ENCODE peak calls at places on chromosomes 5 and 9, in five cellular contexts. G, D, U, N and Y are unnamed samples.

GRCh38 chr5:107555425-107556090 is 115.2 kb downstream of the EFNA5 start:
- DNase-seq in G (no peak), U (no peak), N (peak; percentile 61), D (peak; percentile 59), Y (no peak)

GRCh38 chr9:133090187-133090586 is 28.4 kb downstream of the CEL start:
- DNase-seq in N (no peak), G (no peak), D (no peak), U (no peak), Y (no peak)

GRCh38 chr9:129140397-129141065 is 29.3 kb downstream of the PTPA start:
- DNase-seq in D (peak; percentile 37), N (peak; percentile 49), U (peak; percentile 69), G (peak; percentile 56), Y (peak; percentile 58)

GRCh38 chr5:125609011-125609410 is 814.2 kb upstream of the GRAMD2B start:
- DNase-seq in N (no peak), U (no peak), G (no peak), D (no peak), Y (no peak)

GRCh38 chr9:76107487-76107886 is 217.0 kb downstream of the PCSK5 start:
- DNase-seq in D (peak; percentile 86), G (no peak), N (no peak), U (no peak), Y (no peak)

GRCh38 chr5:150078802-150079654 is 7.3 kb downstream of the CSF1R start:
- DNase-seq in U (no peak), G (no peak), N (no peak), D (no peak), Y (no peak)

GRCh38 chr5:81665795-81666194 is 85.1 kb downstream of the SSBP2 start:
- DNase-seq in U (no peak), G (no peak), D (no peak), N (no peak), Y (no peak)

GRCh38 chr5:68464424-68464823 is 248.9 kb downstream of the PIK3R1 start:
- DNase-seq in U (no peak), D (peak; percentile 42), N (peak; percentile 2), G (no peak), Y (no peak)

GRCh38 chr5:173341911-173342535 is 13.8 kb upstream of the STC2 start:
- DNase-seq in U (no peak), G (no peak), D (no peak), N (no peak), Y (no peak)

GRCh38 chr9:31304576-31304975 is 1079.9 kb upstream of the ACO1 start:
- DNase-seq in U (peak; percentile 85), D (peak; percentile 81), G (no peak), N (peak; percentile 21), Y (no peak)

GRCh38 chr9:114433720-114434255 is 46.0 kb upstream of the AKNA start:
- DNase-seq in N (no peak), G (peak; percentile 25), D (no peak), U (no peak), Y (no peak)

GRCh38 chr5:141590127-141590526 is 28.7 kb downstream of the DIAPH1 start:
- DNase-seq in D (no peak), G (peak; percentile 83), U (no peak), N (no peak), Y (no peak)

GRCh38 chr5:150119421-150120061 is 33.2 kb upstream of the CSF1R start:
- DNase-seq in G (no peak), D (no peak), U (no peak), N (no peak), Y (no peak)

GRCh38 chr5:168713051-168713450 is 133.9 kb upstream of the PANK3 start:
- DNase-seq in U (no peak), G (no peak), N (no peak), D (no peak), Y (no peak)

GRCh38 chr9:135926402-135927194 is 19.3 kb upstream of the CAMSAP1 start:
- DNase-seq in D (peak; percentile 82), G (no peak), N (peak; percentile 95), U (peak; percentile 62), Y (no peak)

GRCh38 chr5:111278824-111279504 is 54.8 kb downstream of the CAMK4 start:
- DNase-seq in N (peak; percentile 65), U (peak; percentile 40), G (peak; percentile 45), D (no peak), Y (peak; percentile 82)

GRCh38 chr5:16180789-16181082 is 1.1 kb upstream of the MARCHF11 start:
- DNase-seq in D (no peak), G (no peak), N (no peak), U (no peak), Y (no peak)

GRCh38 chr5:16179936-16180788 is 571 bp upstream of the MARCHF11 start:
- DNase-seq in U (no peak), G (no peak), N (no peak), D (no peak), Y (peak; percentile 52)

GRCh38 chr5:16179511-16179935 is at the start of gene MARCHF11:
- DNase-seq in N (no peak), U (no peak), D (no peak), G (no peak), Y (peak; percentile 75)

GRCh38 chr5:16178745-16179372 is 732 bp downstream of the MARCHF11 start:
- DNase-seq in D (peak; percentile 54), G (peak; percentile 4), U (peak; percentile 51), N (peak; percentile 50), Y (peak; percentile 97)
- TF ChIP-seq EZH2 in D (peak; percentile 75), G (no peak), U (peak; percentile 27), N (no peak), Y (peak; percentile 69)

DNA sequence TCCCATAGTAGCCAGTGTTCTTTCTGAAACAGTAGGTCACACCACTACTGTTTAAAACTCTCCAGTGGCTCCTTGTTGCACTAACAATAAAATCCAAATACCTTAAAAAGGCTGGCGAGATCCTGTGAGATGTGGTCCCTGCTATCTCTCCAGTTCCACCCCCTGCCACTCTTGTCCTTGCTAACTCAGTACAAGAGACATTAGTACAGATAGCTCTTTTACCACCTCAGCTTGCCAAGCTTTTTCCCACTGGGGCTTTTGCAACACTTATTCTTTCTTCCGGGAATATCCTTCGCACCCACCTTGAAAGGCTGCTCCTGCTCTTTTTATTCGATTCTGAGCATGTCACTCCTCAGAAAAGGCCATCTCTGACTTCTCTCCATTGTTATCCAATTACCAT is 14.9 kb downstream of the NIPSNAP3B start:
- DNase-seq in G (no peak), D (no peak), U (no peak), N (no peak), Y (no peak)
- H3K4me2 ChIP-seq in G (no peak overlapping the region), D (no peak overlapping the region), U (no peak overlapping the region), N (no peak overlapping the region), Y (no peak overlapping the region)

GRCh38 chr9:109164040-109164439 is 3.0 kb downstream of the FRRS1L start:
- DNase-seq in U (no peak), D (no peak), N (no peak), G (no peak), Y (no peak)

GRCh38 chr9:109168170-109168569 is 1.1 kb upstream of the FRRS1L start:
- DNase-seq in D (no peak), G (peak; percentile 48), N (no peak), U (no peak), Y (no peak)

GRCh38 chr9:109166171-109166770 is 778 bp downstream of the FRRS1L start:
- DNase-seq in G (no peak), D (no peak), N (no peak), U (no peak), Y (peak; percentile 88)

GRCh38 chr9:109167716-109168115 is 667 bp upstream of the FRRS1L start:
- DNase-seq in G (no peak), D (no peak), N (no peak), U (no peak), Y (no peak)

GRCh38 chr9:109166771-109167601 is at the start of gene FRRS1L:
- DNase-seq in D (no peak), G (no peak), N (no peak), U (no peak), Y (peak; percentile 78)
- TF ChIP-seq EZH2 in D (peak; percentile 56), G (no peak), N (no peak), U (peak; percentile 74), Y (peak; percentile 35)

GRCh38 chr5:178129296-178129695 is 1.5 kb upstream of the RMND5B start:
- DNase-seq in N (no peak), G (no peak), D (no peak), U (no peak), Y (no peak)
- H3K4me2 ChIP-seq in N (no peak overlapping the region), G (no peak overlapping the region), D (no peak overlapping the region), U (no peak overlapping the region), Y (no peak overlapping the region)

GRCh38 chr5:74638776-74639537 is 1.6 kb downstream of the ENC1 start:
- DNase-seq in D (peak; percentile 72), N (peak; percentile 64), G (no peak), U (peak; percentile 50), Y (no peak)

GRCh38 chr5:74641014-74641777 is 668 bp upstream of the ENC1 start:
- DNase-seq in G (peak; percentile 84), D (peak; percentile 72), N (peak; percentile 89), U (peak; percentile 78), Y (peak; percentile 88)

GRCh38 chr5:74640450-74641013 is at the start of gene ENC1:
- DNase-seq in N (peak; percentile 87), D (peak; percentile 87), U (peak; percentile 85), G (peak; percentile 95), Y (peak; percentile 97)

GRCh38 chr5:74641778-74642542 is 1.4 kb upstream of the ENC1 start:
- DNase-seq in U (peak; percentile 88), D (peak; percentile 75), N (peak; percentile 80), G (peak; percentile 62), Y (peak; percentile 55)

DNA sequence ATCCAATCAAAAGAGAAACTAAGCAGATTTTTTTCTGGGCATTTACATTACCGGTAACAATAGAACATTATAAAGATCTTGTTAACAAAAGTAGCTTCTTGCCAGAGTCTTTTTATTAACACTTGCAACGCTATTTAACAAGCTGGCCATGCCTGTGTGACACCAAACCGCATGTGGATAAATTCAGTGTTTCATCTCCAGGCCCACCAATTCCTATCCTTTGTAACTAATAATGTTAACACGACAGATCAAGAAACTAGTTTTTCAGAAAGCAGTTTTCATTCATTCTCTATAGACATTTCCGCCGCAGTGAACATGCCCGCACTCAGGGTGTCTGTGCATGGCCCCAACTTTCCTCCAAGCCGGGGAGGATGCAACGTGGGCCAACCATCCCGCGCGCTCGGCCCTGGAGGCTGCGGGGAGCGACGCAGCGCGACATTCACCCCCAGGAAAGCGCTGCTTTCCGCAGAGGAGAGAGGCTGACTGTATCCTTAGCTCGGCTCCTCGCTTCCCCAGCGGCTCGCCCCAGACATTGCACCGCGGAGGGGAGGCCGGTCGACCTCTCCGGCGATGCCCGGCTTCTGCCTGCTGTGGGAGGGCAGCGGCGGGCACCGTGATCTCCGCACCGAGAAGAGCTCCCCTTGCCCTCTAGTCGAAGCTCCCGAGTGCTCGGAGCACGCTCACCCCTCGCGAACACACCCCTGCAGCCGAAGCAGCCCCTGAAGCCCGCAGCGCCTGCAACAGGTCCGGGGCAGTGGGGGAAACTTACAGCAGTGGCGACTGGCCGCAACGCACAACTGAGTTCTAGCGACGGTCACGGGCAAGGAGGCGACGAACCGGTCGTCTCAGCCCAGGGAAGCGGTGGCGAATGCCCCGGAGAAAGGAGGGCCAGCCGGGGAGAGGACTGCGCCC is 734 bp downstream of the ENC1 start:
- DNase-seq in U (peak; percentile 51), D (no peak), G (no peak), N (peak; percentile 26), Y (peak; percentile 65)
- TF ChIP-seq EZH2 in U (no peak), D (no peak), G (no peak), N (no peak), Y (peak; percentile 52)